ENCODE peak calls at places on chromosomes 2 and 18, in six cellular contexts. One of them, this sample, is unnamed.

GRCh38 chr2:81858998-81859397 is 1554.4 kb upstream of the LRRTM1 start:
- DNase-seq in mammary epithelial cell: no peak
- DNase-seq in PC-3: no peak
- DNase-seq in uterus: no peak
- DNase-seq in lower lobe of right lung: no peak
- DNase-seq in CD4-positive, alpha-beta T cell: no peak
- DNase-seq in this sample: no peak

GRCh38 chr2:48723125-48723524 is 32.4 kb downstream of the LHCGR start:
- DNase-seq in mammary epithelial cell: peak; percentile 55
- DNase-seq in PC-3: peak; percentile 12
- DNase-seq in uterus: no peak
- DNase-seq in lower lobe of right lung: no peak
- DNase-seq in CD4-positive, alpha-beta T cell: no peak
- DNase-seq in this sample: no peak

GRCh38 chr2:192729369-192729768 is 534.6 kb upstream of the TMEFF2 start:
- DNase-seq in mammary epithelial cell: no peak
- DNase-seq in PC-3: no peak
- DNase-seq in uterus: no peak
- DNase-seq in lower lobe of right lung: no peak
- DNase-seq in CD4-positive, alpha-beta T cell: no peak
- DNase-seq in this sample: no peak

GRCh38 chr2:20381457-20381856 is 30.8 kb upstream of the PUM2 start:
- DNase-seq in mammary epithelial cell: peak; percentile 36
- DNase-seq in PC-3: peak; percentile 12
- DNase-seq in uterus: no peak
- DNase-seq in lower lobe of right lung: no peak
- DNase-seq in CD4-positive, alpha-beta T cell: no peak
- DNase-seq in this sample: peak; percentile 56

GRCh38 chr2:73823916-73824523 is 4.7 kb upstream of the STAMBP start:
- DNase-seq in mammary epithelial cell: peak; percentile 57
- DNase-seq in PC-3: peak; percentile 82
- DNase-seq in uterus: no peak
- DNase-seq in lower lobe of right lung: no peak
- DNase-seq in CD4-positive, alpha-beta T cell: peak; percentile 9
- DNase-seq in this sample: peak; percentile 71

GRCh38 chr2:182883451-182883850 is 17.0 kb upstream of the FRZB start:
- DNase-seq in mammary epithelial cell: no peak
- DNase-seq in PC-3: peak; percentile 32
- DNase-seq in uterus: no peak
- DNase-seq in lower lobe of right lung: no peak
- DNase-seq in CD4-positive, alpha-beta T cell: no peak
- DNase-seq in this sample: no peak

GRCh38 chr2:224584768-224585204 is 377 bp downstream of the CUL3 start:
- DNase-seq in mammary epithelial cell: peak; percentile 49
- DNase-seq in PC-3: peak; percentile 32
- DNase-seq in uterus: peak; percentile 55
- DNase-seq in lower lobe of right lung: peak; percentile 75
- DNase-seq in CD4-positive, alpha-beta T cell: peak; percentile 43
- DNase-seq in this sample: peak; percentile 55

GRCh38 chr2:75619992-75620740 is 26.4 kb upstream of the MRPL19 start:
- DNase-seq in mammary epithelial cell: peak; percentile 53
- DNase-seq in PC-3: peak; percentile 84
- DNase-seq in uterus: no peak
- DNase-seq in lower lobe of right lung: no peak
- DNase-seq in CD4-positive, alpha-beta T cell: no peak
- DNase-seq in this sample: no peak

GRCh38 chr2:206801417-206801772 is 36.0 kb downstream of the FASTKD2 start:
- DNase-seq in mammary epithelial cell: no peak
- DNase-seq in PC-3: no peak
- DNase-seq in uterus: no peak
- DNase-seq in lower lobe of right lung: no peak
- DNase-seq in CD4-positive, alpha-beta T cell: no peak
- DNase-seq in this sample: no peak

GRCh38 chr2:69138247-69138754 is 125.3 kb downstream of the ANTXR1 start:
- DNase-seq in mammary epithelial cell: peak; percentile 64
- DNase-seq in PC-3: peak; percentile 86
- DNase-seq in uterus: no peak
- DNase-seq in lower lobe of right lung: no peak
- DNase-seq in CD4-positive, alpha-beta T cell: no peak
- DNase-seq in this sample: no peak

GRCh38 chr18:69759046-69759445 is 188.6 kb downstream of the CD226 start:
- DNase-seq in mammary epithelial cell: no peak
- DNase-seq in PC-3: peak; percentile 57
- DNase-seq in uterus: no peak
- DNase-seq in lower lobe of right lung: no peak
- DNase-seq in CD4-positive, alpha-beta T cell: no peak
- DNase-seq in this sample: no peak

GRCh38 chr2:40321224-40321623 is 130.7 kb downstream of the SLC8A1 start:
- DNase-seq in mammary epithelial cell: no peak
- DNase-seq in PC-3: no peak
- DNase-seq in uterus: no peak
- DNase-seq in lower lobe of right lung: no peak
- DNase-seq in CD4-positive, alpha-beta T cell: no peak
- DNase-seq in this sample: no peak

GRCh38 chr2:241020201-241020600 is 21.8 kb downstream of the SNED1 start:
- DNase-seq in mammary epithelial cell: no peak
- DNase-seq in PC-3: no peak
- DNase-seq in uterus: no peak
- DNase-seq in lower lobe of right lung: no peak
- DNase-seq in CD4-positive, alpha-beta T cell: no peak
- DNase-seq in this sample: no peak

GRCh38 chr2:28590496-28591301 is 94.8 kb downstream of the PLB1 start:
- DNase-seq in mammary epithelial cell: no peak
- DNase-seq in PC-3: no peak
- DNase-seq in uterus: peak; percentile 9
- DNase-seq in lower lobe of right lung: no peak
- DNase-seq in CD4-positive, alpha-beta T cell: no peak
- DNase-seq in this sample: no peak

GRCh38 chr2:239607795-239608171 is 207.0 kb upstream of the HDAC4 start:
- DNase-seq in mammary epithelial cell: no peak
- DNase-seq in PC-3: no peak
- DNase-seq in uterus: peak; percentile 27
- DNase-seq in lower lobe of right lung: peak; percentile 43
- DNase-seq in CD4-positive, alpha-beta T cell: no peak
- DNase-seq in this sample: no peak

GRCh38 chr2:69566669-69567068 is 76.9 kb downstream of the AAK1 start:
- DNase-seq in mammary epithelial cell: no peak
- DNase-seq in PC-3: no peak
- DNase-seq in uterus: no peak
- DNase-seq in lower lobe of right lung: no peak
- DNase-seq in CD4-positive, alpha-beta T cell: no peak
- DNase-seq in this sample: no peak

GRCh38 chr2:170446078-170446477 is 268.1 kb downstream of the MYO3B start:
- DNase-seq in mammary epithelial cell: no peak
- DNase-seq in PC-3: peak; percentile 89
- DNase-seq in uterus: no peak
- DNase-seq in lower lobe of right lung: no peak
- DNase-seq in CD4-positive, alpha-beta T cell: no peak
- DNase-seq in this sample: no peak

GRCh38 chr18:45287531-45287930 is 327.7 kb upstream of the SLC14A2 start:
- DNase-seq in mammary epithelial cell: no peak
- DNase-seq in PC-3: no peak
- DNase-seq in uterus: no peak
- DNase-seq in lower lobe of right lung: no peak
- DNase-seq in CD4-positive, alpha-beta T cell: no peak
- DNase-seq in this sample: peak; percentile 28

GRCh38 chr2:20600756-20601325 is 50.1 kb downstream of the HS1BP3 start:
- DNase-seq in mammary epithelial cell: no peak
- DNase-seq in PC-3: peak; percentile 44
- DNase-seq in uterus: no peak
- DNase-seq in lower lobe of right lung: no peak
- DNase-seq in CD4-positive, alpha-beta T cell: no peak
- DNase-seq in this sample: no peak

GRCh38 chr2:188293601-188294482 is 2.2 kb downstream of the GULP1 start:
- DNase-seq in mammary epithelial cell: peak; percentile 53
- DNase-seq in PC-3: peak; percentile 86
- DNase-seq in uterus: peak; percentile 75
- DNase-seq in lower lobe of right lung: peak; percentile 55
- DNase-seq in CD4-positive, alpha-beta T cell: no peak
- DNase-seq in this sample: peak; percentile 48

GRCh38 chr2:72222829-72223564 is 75.3 kb upstream of the CYP26B1 start:
- DNase-seq in mammary epithelial cell: peak; percentile 77
- DNase-seq in PC-3: peak; percentile 35
- DNase-seq in uterus: no peak
- DNase-seq in lower lobe of right lung: no peak
- DNase-seq in CD4-positive, alpha-beta T cell: no peak
- DNase-seq in this sample: no peak

GRCh38 chr18:57438669-57439616 is 3.8 kb downstream of the ONECUT2 start:
- DNase-seq in mammary epithelial cell: no peak
- DNase-seq in PC-3: no peak
- DNase-seq in uterus: no peak
- DNase-seq in lower lobe of right lung: no peak
- DNase-seq in CD4-positive, alpha-beta T cell: no peak
- DNase-seq in this sample: no peak

GRCh38 chr2:79640001-79640400 is 127.2 kb downstream of the CTNNA2 start:
- DNase-seq in mammary epithelial cell: no peak
- DNase-seq in PC-3: no peak
- DNase-seq in uterus: no peak
- DNase-seq in lower lobe of right lung: no peak
- DNase-seq in CD4-positive, alpha-beta T cell: no peak
- DNase-seq in this sample: no peak

GRCh38 chr2:98505991-98506664 is 61.5 kb downstream of the INPP4A start:
- DNase-seq in mammary epithelial cell: peak; percentile 31
- DNase-seq in PC-3: no peak
- DNase-seq in uterus: no peak
- DNase-seq in lower lobe of right lung: no peak
- DNase-seq in CD4-positive, alpha-beta T cell: no peak
- DNase-seq in this sample: no peak

GRCh38 chr2:98505311-98505808 is 60.7 kb downstream of the INPP4A start:
- DNase-seq in mammary epithelial cell: no peak
- DNase-seq in PC-3: no peak
- DNase-seq in uterus: no peak
- DNase-seq in lower lobe of right lung: peak; percentile 84
- DNase-seq in CD4-positive, alpha-beta T cell: no peak
- DNase-seq in this sample: no peak

GRCh38 chr2:98507940-98508689 is 63.5 kb downstream of the INPP4A start:
- DNase-seq in mammary epithelial cell: no peak
- DNase-seq in PC-3: no peak
- DNase-seq in uterus: peak; percentile 67
- DNase-seq in lower lobe of right lung: peak; percentile 72
- DNase-seq in CD4-positive, alpha-beta T cell: no peak
- DNase-seq in this sample: peak; percentile 42

GRCh38 chr2:98508690-98509054 is 64.0 kb downstream of the INPP4A start:
- DNase-seq in mammary epithelial cell: peak; percentile 85
- DNase-seq in PC-3: no peak
- DNase-seq in uterus: peak; percentile 78
- DNase-seq in lower lobe of right lung: peak; percentile 74
- DNase-seq in CD4-positive, alpha-beta T cell: peak; percentile 20
- DNase-seq in this sample: no peak

DNA sequence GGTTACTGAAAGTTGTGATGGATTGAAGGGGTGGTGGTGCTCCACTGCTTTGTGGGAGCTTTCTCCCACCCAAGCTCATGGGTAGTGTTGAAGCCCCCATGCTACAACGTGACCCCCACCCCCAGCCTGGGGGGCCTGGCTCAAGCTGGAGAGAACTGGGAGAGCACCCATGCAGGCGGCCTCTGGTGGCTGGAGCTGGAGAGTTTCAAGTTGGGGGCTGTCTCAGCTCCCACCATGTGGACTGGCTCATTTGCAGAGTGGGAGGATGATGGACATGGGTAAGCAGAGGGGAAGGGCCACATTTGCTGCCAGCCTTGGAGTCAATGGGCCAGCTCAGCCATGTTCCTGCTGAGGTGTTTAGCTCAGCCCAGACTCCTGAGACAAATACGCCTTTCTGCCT is 62.8 kb downstream of the INPP4A start:
- DNase-seq in mammary epithelial cell: no peak
- DNase-seq in PC-3: no peak
- DNase-seq in uterus: no peak
- DNase-seq in lower lobe of right lung: no peak
- DNase-seq in CD4-positive, alpha-beta T cell: no peak
- DNase-seq in this sample: no peak
- H3K27ac ChIP-seq in mammary epithelial cell: no peak overlapping the region
- H3K27ac ChIP-seq in PC-3: no peak overlapping the region
- H3K27ac ChIP-seq in uterus: peak overlapping the region; percentile 31
- H3K27ac ChIP-seq in lower lobe of right lung: peak overlapping the region; percentile 76
- H3K27ac ChIP-seq in CD4-positive, alpha-beta T cell: no peak overlapping the region
- H3K27ac ChIP-seq in this sample: no peak overlapping the region

GRCh38 chr2:66443977-66444855 is 9.3 kb downstream of the MEIS1 start:
- DNase-seq in mammary epithelial cell: no peak
- DNase-seq in PC-3: no peak
- DNase-seq in uterus: no peak
- DNase-seq in lower lobe of right lung: peak; percentile 43
- DNase-seq in CD4-positive, alpha-beta T cell: no peak
- DNase-seq in this sample: no peak
- H3K27ac ChIP-seq in mammary epithelial cell: no peak overlapping the region
- H3K27ac ChIP-seq in PC-3: no peak overlapping the region
- H3K27ac ChIP-seq in uterus: peak overlapping the region; percentile 96
- H3K27ac ChIP-seq in lower lobe of right lung: peak overlapping the region; percentile 91
- H3K27ac ChIP-seq in CD4-positive, alpha-beta T cell: no peak overlapping the region
- H3K27ac ChIP-seq in this sample: peak overlapping the region; percentile 62

GRCh38 chr2:128236491-128237035 is 82.1 kb downstream of the HS6ST1 start:
- DNase-seq in mammary epithelial cell: peak; percentile 64
- DNase-seq in PC-3: peak; percentile 59
- DNase-seq in uterus: no peak
- DNase-seq in lower lobe of right lung: no peak
- DNase-seq in CD4-positive, alpha-beta T cell: no peak
- DNase-seq in this sample: no peak

GRCh38 chr2:128235581-128235980 is 83.1 kb downstream of the HS6ST1 start:
- DNase-seq in mammary epithelial cell: no peak
- DNase-seq in PC-3: no peak
- DNase-seq in uterus: no peak
- DNase-seq in lower lobe of right lung: no peak
- DNase-seq in CD4-positive, alpha-beta T cell: no peak
- DNase-seq in this sample: no peak

GRCh38 chr2:128234613-128235012 is 84.1 kb downstream of the HS6ST1 start:
- DNase-seq in mammary epithelial cell: no peak
- DNase-seq in PC-3: no peak
- DNase-seq in uterus: no peak
- DNase-seq in lower lobe of right lung: no peak
- DNase-seq in CD4-positive, alpha-beta T cell: no peak
- DNase-seq in this sample: no peak

GRCh38 chr2:128237911-128238697 is 80.6 kb downstream of the HS6ST1 start:
- DNase-seq in mammary epithelial cell: no peak
- DNase-seq in PC-3: no peak
- DNase-seq in uterus: no peak
- DNase-seq in lower lobe of right lung: no peak
- DNase-seq in CD4-positive, alpha-beta T cell: no peak
- DNase-seq in this sample: no peak

DNA sequence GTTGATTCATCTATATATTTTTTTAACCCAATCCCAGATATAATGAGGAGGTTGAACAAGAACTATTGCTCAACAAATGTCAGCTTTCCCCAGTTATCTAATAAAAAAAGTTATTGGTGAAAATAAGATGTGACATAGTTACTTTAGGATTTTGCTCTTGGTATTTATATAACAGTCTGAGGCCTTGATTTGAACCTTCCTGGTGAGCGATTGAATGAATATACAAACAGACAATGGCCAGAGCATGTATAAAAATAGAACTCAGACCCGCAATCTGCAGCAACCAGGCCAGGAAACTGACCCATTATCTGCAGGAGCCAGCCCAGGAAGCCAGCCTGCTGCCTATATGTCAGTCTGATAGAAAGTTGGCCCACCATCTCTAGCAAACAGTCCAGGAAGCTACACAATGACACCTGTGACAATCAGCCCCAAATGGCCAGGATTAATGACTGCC is 81.6 kb downstream of the HS6ST1 start:
- DNase-seq in mammary epithelial cell: no peak
- DNase-seq in PC-3: no peak
- DNase-seq in uterus: no peak
- DNase-seq in lower lobe of right lung: no peak
- DNase-seq in CD4-positive, alpha-beta T cell: no peak
- DNase-seq in this sample: no peak
- H3K27ac ChIP-seq in mammary epithelial cell: no peak overlapping the region
- H3K27ac ChIP-seq in PC-3: peak overlapping the region; percentile 28
- H3K27ac ChIP-seq in uterus: no peak overlapping the region
- H3K27ac ChIP-seq in lower lobe of right lung: no peak overlapping the region
- H3K27ac ChIP-seq in CD4-positive, alpha-beta T cell: no peak overlapping the region
- H3K27ac ChIP-seq in this sample: no peak overlapping the region

GRCh38 chr2:184006998-184007397 is 591.3 kb upstream of the ZNF804A start:
- DNase-seq in mammary epithelial cell: no peak
- DNase-seq in PC-3: no peak
- DNase-seq in uterus: no peak
- DNase-seq in lower lobe of right lung: no peak
- DNase-seq in CD4-positive, alpha-beta T cell: no peak
- DNase-seq in this sample: no peak
- H3K27ac ChIP-seq in mammary epithelial cell: no peak overlapping the region
- H3K27ac ChIP-seq in PC-3: no peak overlapping the region
- H3K27ac ChIP-seq in uterus: no peak overlapping the region
- H3K27ac ChIP-seq in lower lobe of right lung: no peak overlapping the region
- H3K27ac ChIP-seq in CD4-positive, alpha-beta T cell: no peak overlapping the region
- H3K27ac ChIP-seq in this sample: no peak overlapping the region